ENCODE peak calls at places on chromosomes 4 and X, in nine cellular contexts. Z, I, D, E, Q, L, V, U and W are unnamed samples.

GRCh38 chrX:20382518-20383291 is 116.0 kb upstream of the RPS6KA3 start:
- DNase-seq in V (no peak), Z (no peak), D (no peak), I (no peak), Q (peak), L (no peak), U (peak), E (no peak), W (peak)

GRCh38 chr4:137610960-137611359 is 78.7 kb upstream of the PCDH18 start:
- DNase-seq in V (peak), D (no peak), E (peak), L (peak), Z (no peak), I (no peak), Q (peak), U (peak), W (peak)

GRCh38 chr4:175509320-175509719 is 302.7 kb downstream of the GPM6A start:
- DNase-seq in L (peak), Q (no peak), Z (no peak), E (peak), U (no peak), D (no peak), I (no peak), V (no peak), W (no peak)

GRCh38 chrX:12973561-12974216 is 1.2 kb upstream of the TMSB4X start:
- DNase-seq in Z (no peak), U (no peak), L (no peak), Q (no peak), V (no peak), I (peak), D (no peak), E (no peak), W (no peak)

GRCh38 chr4:5045099-5045498 is 6.2 kb upstream of the STK32B start:
- DNase-seq in U (peak), D (no peak), V (no peak), E (no peak), L (peak), Q (peak), I (no peak), Z (no peak), W (no peak)

GRCh38 chr4:184477201-184477999 is 3.0 kb upstream of the IRF2 start:
- DNase-seq in U (no peak), I (no peak), Q (no peak), L (no peak), E (no peak), V (no peak), D (no peak), Z (no peak), W (no peak)

GRCh38 chr4:26806331-26806730 is 54.3 kb upstream of the STIM2 start:
- DNase-seq in I (no peak), V (no peak), L (no peak), U (no peak), Q (peak), E (no peak), Z (no peak), D (no peak), W (peak)

GRCh38 chr4:71254451-71255012 is 84.3 kb upstream of the SLC4A4 start:
- DNase-seq in Q (peak), E (no peak), I (no peak), U (no peak), Z (no peak), L (no peak), V (no peak), D (no peak), W (no peak)

GRCh38 chr4:184237612-184238011 is 19.9 kb upstream of the ENPP6 start:
- DNase-seq in Q (peak), L (no peak), E (no peak), Z (no peak), D (no peak), V (no peak), I (no peak), U (no peak), W (peak)

GRCh38 chr4:2300431-2300861 is 38.5 kb upstream of the MXD4 start:
- DNase-seq in D (no peak), I (no peak), E (no peak), Z (no peak), L (peak), V (no peak), Q (no peak), U (no peak), W (no peak)